ENCODE peak calls at places on chromosomes 16 and 17, in four cellular contexts. G is germinal center, S is anterior cingulate cortex, Z is neural progenitor cell. Y is an unnamed sample.

GRCh38 chr17:57242148-57242547 is 14.2 kb upstream of the MSI2 start:
- DNase-seq in G (no peak), S (no peak), Z (no peak), Y (no peak)

GRCh38 chr16:28835864-28836760 is 10.0 kb downstream of the TUFM start:
- DNase-seq in G (no peak), S (no peak), Z (no peak), Y (no peak)

GRCh38 chr17:8673621-8674020 is 43.1 kb upstream of the MYH10 start:
- DNase-seq in G (no peak), S (no peak), Z (no peak), Y (peak; percentile 42)

GRCh38 chr16:69106491-69107291 is 1.2 kb downstream of the HAS3 start:
- DNase-seq in G (peak; percentile 46), S (no peak), Z (peak; percentile 76), Y (no peak)

GRCh38 chr16:86868070-86868469 is 289.7 kb downstream of the FOXL1 start:
- DNase-seq in G (no peak), S (no peak), Z (no peak), Y (peak; percentile 28)

GRCh38 chr17:2377659-2378058 is 23.2 kb downstream of the MNT start:
- DNase-seq in G (no peak), S (no peak), Z (no peak), Y (no peak)

GRCh38 chr16:20853076-20853597 is 46.8 kb downstream of the REXO5 start:
- DNase-seq in G (no peak), S (no peak), Z (no peak), Y (no peak)

GRCh38 chr16:2842340-2843000 is 12.4 kb downstream of the ZG16B start:
- DNase-seq in G (peak; percentile 35), S (no peak), Z (peak; percentile 69), Y (peak; percentile 72)

GRCh38 chr16:11052080-11052808 is 107.9 kb downstream of the CLEC16A start:
- DNase-seq in G (peak; percentile 15), S (no peak), Z (no peak), Y (no peak)

GRCh38 chr16:57532251-57532625 is 4.1 kb downstream of the CCDC102A start:
- DNase-seq in G (no peak), S (no peak), Z (no peak), Y (no peak)